ENCODE peak calls at places on chromosomes 11 and 22, in eight cellular contexts. One of them, this sample, is unnamed.

GRCh38 chr11:106961518-106961917 is 56.8 kb downstream of the GUCY1A2 start:
- DNase-seq in CD8-positive, alpha-beta T cell: no peak
- DNase-seq in thoracic aorta: no peak
- DNase-seq in AG10803: peak
- DNase-seq in AG09309: peak
- DNase-seq in choroid plexus epithelial cell: peak
- DNase-seq in A549: peak
- DNase-seq in cardiac fibroblast: peak
- DNase-seq in this sample: no peak

GRCh38 chr11:84655729-84656128 is 971.4 kb downstream of the DLG2 start:
- DNase-seq in CD8-positive, alpha-beta T cell: no peak
- DNase-seq in thoracic aorta: no peak
- DNase-seq in AG10803: no peak
- DNase-seq in AG09309: no peak
- DNase-seq in choroid plexus epithelial cell: no peak
- DNase-seq in A549: no peak
- DNase-seq in cardiac fibroblast: no peak
- DNase-seq in this sample: no peak

GRCh38 chr11:26948881-26949280 is 45.0 kb upstream of the FIBIN start:
- DNase-seq in CD8-positive, alpha-beta T cell: no peak
- DNase-seq in thoracic aorta: no peak
- DNase-seq in AG10803: no peak
- DNase-seq in AG09309: no peak
- DNase-seq in choroid plexus epithelial cell: peak
- DNase-seq in A549: no peak
- DNase-seq in cardiac fibroblast: peak
- DNase-seq in this sample: no peak

GRCh38 chr11:2304156-2305139 is 2.6 kb downstream of the TSPAN32 start:
- DNase-seq in CD8-positive, alpha-beta T cell: no peak
- DNase-seq in thoracic aorta: no peak
- DNase-seq in AG10803: peak
- DNase-seq in AG09309: no peak
- DNase-seq in choroid plexus epithelial cell: no peak
- DNase-seq in A549: no peak
- DNase-seq in cardiac fibroblast: no peak
- DNase-seq in this sample: peak

GRCh38 chr22:45284705-45285305 is at the start of gene UPK3A:
- DNase-seq in CD8-positive, alpha-beta T cell: peak
- DNase-seq in thoracic aorta: no peak
- DNase-seq in AG10803: no peak
- DNase-seq in AG09309: no peak
- DNase-seq in choroid plexus epithelial cell: no peak
- DNase-seq in A549: no peak
- DNase-seq in cardiac fibroblast: no peak
- DNase-seq in this sample: no peak

GRCh38 chr11:75024764-75025211 is 36.1 kb downstream of the NEU3 start:
- DNase-seq in CD8-positive, alpha-beta T cell: no peak
- DNase-seq in thoracic aorta: no peak
- DNase-seq in AG10803: peak
- DNase-seq in AG09309: no peak
- DNase-seq in choroid plexus epithelial cell: no peak
- DNase-seq in A549: no peak
- DNase-seq in cardiac fibroblast: no peak
- DNase-seq in this sample: no peak

GRCh38 chr11:37449146-37449545 is 851.1 kb upstream of the RAG2 start:
- DNase-seq in CD8-positive, alpha-beta T cell: no peak
- DNase-seq in thoracic aorta: no peak
- DNase-seq in AG10803: peak
- DNase-seq in AG09309: no peak
- DNase-seq in choroid plexus epithelial cell: peak
- DNase-seq in A549: peak
- DNase-seq in cardiac fibroblast: peak
- DNase-seq in this sample: peak

GRCh38 chr22:38432264-38432663 is 22.7 kb downstream of the KCNJ4 start:
- DNase-seq in CD8-positive, alpha-beta T cell: no peak
- DNase-seq in thoracic aorta: no peak
- DNase-seq in AG10803: peak
- DNase-seq in AG09309: no peak
- DNase-seq in choroid plexus epithelial cell: no peak
- DNase-seq in A549: no peak
- DNase-seq in cardiac fibroblast: no peak
- DNase-seq in this sample: no peak

GRCh38 chr11:22076215-22076930 is 116.5 kb upstream of the ANO5 start:
- DNase-seq in CD8-positive, alpha-beta T cell: no peak
- DNase-seq in thoracic aorta: no peak
- DNase-seq in AG10803: no peak
- DNase-seq in AG09309: no peak
- DNase-seq in choroid plexus epithelial cell: no peak
- DNase-seq in A549: no peak
- DNase-seq in cardiac fibroblast: no peak
- DNase-seq in this sample: no peak

GRCh38 chr11:35981581-35981980 is 37.7 kb downstream of the LDLRAD3 start:
- DNase-seq in CD8-positive, alpha-beta T cell: no peak
- DNase-seq in thoracic aorta: no peak
- DNase-seq in AG10803: no peak
- DNase-seq in AG09309: no peak
- DNase-seq in choroid plexus epithelial cell: no peak
- DNase-seq in A549: no peak
- DNase-seq in cardiac fibroblast: no peak
- DNase-seq in this sample: no peak

GRCh38 chr22:49724030-49724892 is 103.4 kb downstream of the BRD1 start:
- DNase-seq in CD8-positive, alpha-beta T cell: peak
- DNase-seq in thoracic aorta: no peak
- DNase-seq in AG10803: no peak
- DNase-seq in AG09309: no peak
- DNase-seq in choroid plexus epithelial cell: no peak
- DNase-seq in A549: no peak
- DNase-seq in cardiac fibroblast: no peak
- DNase-seq in this sample: peak

GRCh38 chr22:49726022-49726681 is 101.5 kb downstream of the BRD1 start:
- DNase-seq in CD8-positive, alpha-beta T cell: no peak
- DNase-seq in thoracic aorta: no peak
- DNase-seq in AG10803: no peak
- DNase-seq in AG09309: no peak
- DNase-seq in choroid plexus epithelial cell: no peak
- DNase-seq in A549: no peak
- DNase-seq in cardiac fibroblast: no peak
- DNase-seq in this sample: no peak

GRCh38 chr22:49723478-49724029 is 104.1 kb downstream of the BRD1 start:
- DNase-seq in CD8-positive, alpha-beta T cell: no peak
- DNase-seq in thoracic aorta: no peak
- DNase-seq in AG10803: no peak
- DNase-seq in AG09309: no peak
- DNase-seq in choroid plexus epithelial cell: no peak
- DNase-seq in A549: no peak
- DNase-seq in cardiac fibroblast: no peak
- DNase-seq in this sample: no peak

GRCh38 chr22:49725516-49725915 is 102.2 kb downstream of the BRD1 start:
- DNase-seq in CD8-positive, alpha-beta T cell: no peak
- DNase-seq in thoracic aorta: no peak
- DNase-seq in AG10803: no peak
- DNase-seq in AG09309: no peak
- DNase-seq in choroid plexus epithelial cell: no peak
- DNase-seq in A549: no peak
- DNase-seq in cardiac fibroblast: no peak
- DNase-seq in this sample: peak

GRCh38 chr22:49724893-49725489 is 102.7 kb downstream of the BRD1 start:
- DNase-seq in CD8-positive, alpha-beta T cell: peak
- DNase-seq in thoracic aorta: no peak
- DNase-seq in AG10803: peak
- DNase-seq in AG09309: no peak
- DNase-seq in choroid plexus epithelial cell: peak
- DNase-seq in A549: peak
- DNase-seq in cardiac fibroblast: peak
- DNase-seq in this sample: peak
- TF ChIP-seq CTCF in CD8-positive, alpha-beta T cell: peak
- TF ChIP-seq CTCF in thoracic aorta: no peak
- TF ChIP-seq CTCF in AG10803: peak
- TF ChIP-seq CTCF in AG09309: peak
- TF ChIP-seq CTCF in choroid plexus epithelial cell: peak
- TF ChIP-seq CTCF in A549: peak
- TF ChIP-seq CTCF in cardiac fibroblast: peak
- TF ChIP-seq CTCF in this sample: no peak

DNA sequence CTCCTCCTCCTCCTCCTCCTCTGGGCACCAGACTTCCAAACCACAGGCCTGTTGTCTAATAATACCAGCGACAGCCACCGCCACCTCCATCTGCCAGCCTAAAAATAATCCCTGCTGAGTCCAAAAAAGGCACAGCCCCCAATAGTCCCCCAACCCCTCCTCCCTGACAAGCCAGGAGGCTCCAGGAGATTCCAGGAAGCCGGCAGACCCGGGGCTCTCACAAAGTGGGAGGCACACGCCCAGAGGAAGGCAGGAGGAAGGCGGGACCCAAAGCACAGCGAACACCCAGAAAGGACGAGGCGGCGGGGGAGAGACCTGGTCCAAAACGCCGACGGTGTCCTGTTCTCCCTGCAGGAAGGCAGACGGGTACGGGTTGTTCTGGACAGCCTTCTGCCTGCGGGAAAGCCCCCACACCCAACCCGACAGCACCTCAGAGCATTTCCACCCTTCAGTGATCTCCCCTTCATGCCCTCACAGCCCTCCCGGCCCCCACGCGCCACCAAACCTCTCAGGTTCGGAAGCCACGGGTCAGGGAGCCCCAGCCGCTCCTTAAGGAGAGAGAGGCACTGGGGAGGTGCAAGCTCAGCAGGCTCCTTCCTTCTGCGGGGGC is 5.8 kb downstream of the IGSF9B start:
- DNase-seq in CD8-positive, alpha-beta T cell: no peak
- DNase-seq in thoracic aorta: no peak
- DNase-seq in AG10803: no peak
- DNase-seq in AG09309: no peak
- DNase-seq in choroid plexus epithelial cell: no peak
- DNase-seq in A549: no peak
- DNase-seq in cardiac fibroblast: no peak
- DNase-seq in this sample: no peak
- H3K4me3 ChIP-seq in CD8-positive, alpha-beta T cell: no peak
- H3K4me3 ChIP-seq in thoracic aorta: peak
- H3K4me3 ChIP-seq in AG10803: no peak
- H3K4me3 ChIP-seq in AG09309: no peak
- H3K4me3 ChIP-seq in choroid plexus epithelial cell: no peak
- H3K4me3 ChIP-seq in A549: no peak
- H3K4me3 ChIP-seq in cardiac fibroblast: no peak
- H3K4me3 ChIP-seq in this sample: no peak

GRCh38 chr11:73149105-73149504 is 7.0 kb upstream of the FCHSD2 start:
- DNase-seq in CD8-positive, alpha-beta T cell: no peak
- DNase-seq in thoracic aorta: no peak
- DNase-seq in AG10803: no peak
- DNase-seq in AG09309: no peak
- DNase-seq in choroid plexus epithelial cell: no peak
- DNase-seq in A549: no peak
- DNase-seq in cardiac fibroblast: no peak
- DNase-seq in this sample: no peak
- TF ChIP-seq CTCF in CD8-positive, alpha-beta T cell: no peak
- TF ChIP-seq CTCF in thoracic aorta: no peak
- TF ChIP-seq CTCF in AG10803: no peak
- TF ChIP-seq CTCF in AG09309: no peak
- TF ChIP-seq CTCF in choroid plexus epithelial cell: no peak
- TF ChIP-seq CTCF in A549: no peak
- TF ChIP-seq CTCF in cardiac fibroblast: no peak
- TF ChIP-seq CTCF in this sample: no peak

GRCh38 chr11:47507016-47507631 is 45.8 kb downstream of the CELF1 start:
- DNase-seq in CD8-positive, alpha-beta T cell: no peak
- DNase-seq in thoracic aorta: no peak
- DNase-seq in AG10803: peak
- DNase-seq in AG09309: peak
- DNase-seq in choroid plexus epithelial cell: no peak
- DNase-seq in A549: no peak
- DNase-seq in cardiac fibroblast: peak
- DNase-seq in this sample: no peak

GRCh38 chr11:47510231-47510630 is 42.7 kb downstream of the CELF1 start:
- DNase-seq in CD8-positive, alpha-beta T cell: no peak
- DNase-seq in thoracic aorta: no peak
- DNase-seq in AG10803: no peak
- DNase-seq in AG09309: no peak
- DNase-seq in choroid plexus epithelial cell: no peak
- DNase-seq in A549: no peak
- DNase-seq in cardiac fibroblast: peak
- DNase-seq in this sample: no peak

GRCh38 chr11:47506363-47506762 is 46.6 kb downstream of the CELF1 start:
- DNase-seq in CD8-positive, alpha-beta T cell: no peak
- DNase-seq in thoracic aorta: no peak
- DNase-seq in AG10803: no peak
- DNase-seq in AG09309: no peak
- DNase-seq in choroid plexus epithelial cell: no peak
- DNase-seq in A549: no peak
- DNase-seq in cardiac fibroblast: no peak
- DNase-seq in this sample: no peak

GRCh38 chr11:47507868-47508594 is 44.9 kb downstream of the CELF1 start:
- DNase-seq in CD8-positive, alpha-beta T cell: no peak
- DNase-seq in thoracic aorta: no peak
- DNase-seq in AG10803: no peak
- DNase-seq in AG09309: no peak
- DNase-seq in choroid plexus epithelial cell: no peak
- DNase-seq in A549: no peak
- DNase-seq in cardiac fibroblast: no peak
- DNase-seq in this sample: no peak

GRCh38 chr11:47508595-47509555 is 44.1 kb downstream of the CELF1 start:
- DNase-seq in CD8-positive, alpha-beta T cell: no peak
- DNase-seq in thoracic aorta: no peak
- DNase-seq in AG10803: no peak
- DNase-seq in AG09309: no peak
- DNase-seq in choroid plexus epithelial cell: no peak
- DNase-seq in A549: no peak
- DNase-seq in cardiac fibroblast: no peak
- DNase-seq in this sample: no peak
- H3K4me3 ChIP-seq in CD8-positive, alpha-beta T cell: no peak
- H3K4me3 ChIP-seq in thoracic aorta: no peak
- H3K4me3 ChIP-seq in AG10803: no peak
- H3K4me3 ChIP-seq in AG09309: no peak
- H3K4me3 ChIP-seq in choroid plexus epithelial cell: no peak
- H3K4me3 ChIP-seq in A549: no peak
- H3K4me3 ChIP-seq in cardiac fibroblast: no peak
- H3K4me3 ChIP-seq in this sample: no peak

DNA sequence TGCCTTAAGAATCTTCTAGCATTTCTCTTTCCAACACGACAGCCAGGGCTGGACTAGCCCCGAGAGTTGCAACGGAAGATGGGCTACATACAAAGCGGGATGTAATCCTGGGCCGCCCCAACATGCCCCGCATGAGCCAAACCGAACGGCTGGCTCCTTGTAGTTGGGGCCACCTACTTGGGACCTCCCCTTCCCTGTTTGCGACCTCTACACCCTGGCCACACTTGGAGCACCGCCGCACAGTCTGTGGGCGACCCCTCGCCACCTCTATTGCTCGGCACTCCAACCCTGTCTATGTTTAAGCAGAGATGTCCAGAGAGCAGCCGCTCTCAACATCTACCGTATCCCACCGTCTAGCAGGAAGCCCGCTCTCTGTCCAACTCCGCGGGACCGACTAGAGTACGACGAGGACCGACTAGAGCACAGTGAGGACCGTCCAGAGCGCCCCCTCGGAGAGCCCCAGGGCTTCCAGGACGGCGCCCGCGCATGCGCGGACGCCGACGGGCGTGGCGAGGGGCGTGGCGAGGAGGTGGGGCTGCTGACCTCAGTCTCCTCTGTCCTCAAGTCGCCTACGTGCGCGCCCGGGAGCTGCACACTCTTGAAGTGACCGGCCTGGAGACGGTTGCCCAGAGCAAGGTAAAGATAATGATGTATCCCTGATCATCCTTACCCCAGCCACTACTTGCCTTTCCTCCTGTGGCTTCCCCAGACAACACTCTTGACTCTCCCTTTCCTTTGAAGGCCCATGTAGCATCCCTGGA is 32.3 kb downstream of the NEAT1 start:
- DNase-seq in CD8-positive, alpha-beta T cell: peak
- DNase-seq in thoracic aorta: peak
- DNase-seq in AG10803: peak
- DNase-seq in AG09309: no peak
- DNase-seq in choroid plexus epithelial cell: peak
- DNase-seq in A549: peak
- DNase-seq in cardiac fibroblast: peak
- DNase-seq in this sample: peak
- TF ChIP-seq CTCF in CD8-positive, alpha-beta T cell: no peak
- TF ChIP-seq CTCF in thoracic aorta: no peak
- TF ChIP-seq CTCF in AG10803: no peak
- TF ChIP-seq CTCF in AG09309: no peak
- TF ChIP-seq CTCF in choroid plexus epithelial cell: no peak
- TF ChIP-seq CTCF in A549: peak
- TF ChIP-seq CTCF in cardiac fibroblast: no peak
- TF ChIP-seq CTCF in this sample: no peak